ENCODE peak calls at places on chromosomes 3 and 15, in eight cellular contexts. O, M, I, T, N, K, R and L are unnamed samples. For H3K4me1 and H3K9me3, the result is how much of the 10 kb centered on the place peaks cover.

GRCh38 chr3:188123170-188123920 is 30.6 kb upstream of the LPP start:
- DNase-seq in R (no peak), M (no peak), T (no peak), I (no peak), O (no peak), K (no peak), N (peak), L (no peak)

GRCh38 chr3:158093526-158093925 is 12.7 kb downstream of the SHOX2 start:
- DNase-seq in O (no peak), K (no peak), N (no peak), T (no peak), M (no peak), R (no peak), I (no peak), L (no peak)

GRCh38 chr3:2819571-2819970 is 290.6 kb downstream of the IL5RA start:
- DNase-seq in I (no peak), T (no peak), R (no peak), O (no peak), N (no peak), K (no peak), M (no peak), L (no peak)

GRCh38 chr3:52193059-52193458 is 4.9 kb upstream of the ALAS1 start:
- DNase-seq in K (no peak), I (no peak), O (peak), M (no peak), T (peak), N (no peak), R (no peak), L (no peak)

GRCh38 chr3:106014518-106014917 is 145.7 kb upstream of the CBLB start:
- DNase-seq in N (no peak), K (no peak), M (no peak), R (no peak), T (no peak), O (no peak), I (no peak), L (no peak)

GRCh38 chr3:165797551-165797950 is 39.7 kb downstream of the BCHE start:
- DNase-seq in O (no peak), M (no peak), K (no peak), N (no peak), R (no peak), T (no peak), I (no peak), L (no peak)

GRCh38 chr15:48331796-48332641 is 790 bp downstream of the DUT start:
- DNase-seq in T (peak), I (peak), M (peak), N (peak), K (peak), R (peak), O (peak), L (peak)

GRCh38 chr3:49025005-49025792 is 3.3 kb downstream of the NDUFAF3 start:
- DNase-seq in I (no peak), N (no peak), O (no peak), M (no peak), K (no peak), R (no peak), T (no peak), L (no peak)

GRCh38 chr3:143002083-143002712 is 828 bp downstream of the U2SURP start:
- DNase-seq in M (no peak), R (no peak), N (peak), T (peak), K (no peak), O (no peak), I (peak), L (no peak)

GRCh38 chr3:156793851-156794250 is 32.3 kb upstream of the LEKR1 start:
- DNase-seq in M (no peak), N (no peak), R (no peak), O (no peak), K (no peak), I (no peak), T (no peak), L (no peak)

GRCh38 chr3:192566706-192567290 is 160.5 kb downstream of the FGF12 start:
- DNase-seq in N (peak), M (peak), O (peak), I (peak), K (peak), T (peak), R (peak), L (peak)

GRCh38 chr3:72100626-72101187 is 315.8 kb upstream of the PROK2 start:
- DNase-seq in N (peak), M (peak), R (peak), I (peak), K (peak), T (peak), O (peak), L (peak)

GRCh38 chr3:54954019-54954418 is 26.2 kb upstream of the LRTM1 start:
- DNase-seq in K (no peak), N (no peak), R (peak), I (no peak), M (no peak), O (no peak), T (peak), L (no peak)

GRCh38 chr15:35751421-35752133 is 205.6 kb upstream of the DPH6 start:
- DNase-seq in N (peak), R (peak), K (peak), M (peak), O (peak), T (peak), I (peak), L (no peak)

GRCh38 chr3:23600178-23600577 is 205.6 kb upstream of the UBE2E1 start:
- DNase-seq in I (no peak), M (no peak), R (no peak), O (no peak), N (no peak), T (no peak), K (no peak), L (no peak)

GRCh38 chr3:37321863-37322262 is 147.5 kb upstream of the LRRFIP2 start:
- DNase-seq in K (no peak), O (no peak), T (no peak), N (no peak), R (no peak), M (no peak), I (no peak), L (no peak)

GRCh38 chr3:120284702-120285507 is at the start of gene GPR156:
- DNase-seq in O (no peak), K (no peak), M (no peak), R (peak), I (no peak), N (no peak), T (peak), L (no peak)

GRCh38 chr3:111252795-111253194 is 181.2 kb downstream of the NECTIN3 start:
- DNase-seq in I (no peak), R (peak), M (no peak), O (no peak), N (no peak), T (no peak), K (no peak), L (no peak)

GRCh38 chr3:187165144-187165543 is 25.8 kb upstream of the RPL39L start:
- DNase-seq in O (peak), M (peak), N (peak), K (no peak), T (peak), R (peak), I (peak), L (no peak)

GRCh38 chr3:162984752-162985151 is 1488.1 kb downstream of the OTOL1 start:
- DNase-seq in K (no peak), M (no peak), O (no peak), T (no peak), R (no peak), N (no peak), I (no peak), L (no peak)

GRCh38 chr3:128846501-128846900 is 32.9 kb upstream of the ACAD9 start:
- DNase-seq in T (no peak), R (no peak), O (no peak), M (no peak), N (no peak), K (no peak), I (no peak), L (no peak)

GRCh38 chr3:28150465-28151206 is 90.8 kb upstream of the CMC1 start:
- DNase-seq in M (no peak), K (no peak), R (no peak), T (no peak), I (no peak), N (no peak), O (no peak), L (no peak)

GRCh38 chr3:109098245-109098644 is 19.7 kb downstream of the MORC1 start:
- DNase-seq in K (no peak), M (peak), T (peak), I (no peak), N (peak), R (peak), O (no peak), L (no peak)

GRCh38 chr15:85094685-85095084 is 113.0 kb downstream of the PDE8A start:
- DNase-seq in K (no peak), N (no peak), M (no peak), O (no peak), I (no peak), R (no peak), T (no peak), L (no peak)

GRCh38 chr15:62472616-62473299 is 307.7 kb upstream of the C2CD4B start:
- DNase-seq in N (no peak), K (no peak), R (no peak), O (peak), M (no peak), I (no peak), T (no peak), L (no peak)

GRCh38 chr3:180073561-180073960 is 36.8 kb upstream of the PEX5L start:
- DNase-seq in R (no peak), K (no peak), O (no peak), I (no peak), N (no peak), M (no peak), T (no peak), L (no peak)

GRCh38 chr3:9649791-9650521 is 651 bp downstream of the MTMR14 start:
- DNase-seq in O (no peak), T (peak), M (no peak), N (peak), R (no peak), I (peak), K (no peak), L (no peak)

GRCh38 chr15:39828374-39828931 is 45.8 kb upstream of the FSIP1 start:
- DNase-seq in K (no peak), I (no peak), T (no peak), N (no peak), M (peak), O (no peak), R (no peak), L (no peak)

GRCh38 chr3:172221550-172221949 is 182.2 kb downstream of the FNDC3B start:
- DNase-seq in T (no peak), I (no peak), M (no peak), R (no peak), K (no peak), O (no peak), N (no peak), L (no peak)

DNA sequence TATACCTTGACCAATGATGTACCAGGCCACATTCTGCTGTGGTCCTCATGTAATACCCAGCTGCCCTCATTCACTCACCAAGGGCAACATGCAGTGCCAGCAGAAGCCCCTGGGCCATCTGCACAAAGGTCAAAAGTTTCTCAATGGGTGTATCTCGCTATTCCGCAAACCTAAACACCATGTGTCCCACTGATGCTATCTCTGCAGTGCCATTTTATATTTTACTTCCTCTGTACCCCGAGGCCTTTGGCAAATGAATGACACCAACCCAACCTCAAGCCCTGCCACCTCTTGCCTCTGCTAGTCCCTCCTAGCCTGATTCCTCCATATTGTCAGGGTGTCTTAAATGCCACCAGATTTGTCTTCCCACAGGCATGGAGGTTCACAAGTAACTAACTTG is 59.2 kb downstream of the AAGAB start:
- DNase-seq in O (no peak), N (no peak), R (no peak), M (no peak), I (no peak), K (no peak), T (no peak), L (no peak)
- H3K4me1 ChIP-seq in O (under half), N (under half), R (under half), M (under half), I (under half), K (under half), T (under half), L (under half)

GRCh38 chr3:112514527-112515128 is 15.4 kb upstream of the BTLA start:
- DNase-seq in T (no peak), O (no peak), M (no peak), I (no peak), R (no peak), K (no peak), N (no peak), L (no peak)
- H3K9me3 ChIP-seq in T (under half), O (under half), M (under half), I (under half), R (under half), K (under half), N (half or more), L (under half)

GRCh38 chr3:124599147-124599765 is 131.0 kb upstream of the UMPS start:
- DNase-seq in M (no peak), K (no peak), I (no peak), R (no peak), O (no peak), T (no peak), N (no peak), L (no peak)

GRCh38 chr3:124597979-124598378 is 132.3 kb upstream of the UMPS start:
- DNase-seq in T (no peak), N (no peak), R (no peak), M (no peak), K (no peak), I (no peak), O (no peak), L (no peak)

GRCh38 chr3:124601189-124601588 is 129.1 kb upstream of the UMPS start:
- DNase-seq in M (no peak), R (no peak), N (no peak), T (no peak), I (no peak), O (no peak), K (no peak), L (no peak)

GRCh38 chr3:124600765-124601164 is 129.5 kb upstream of the UMPS start:
- DNase-seq in O (no peak), M (no peak), T (no peak), R (no peak), I (no peak), K (no peak), N (no peak), L (no peak)

DNA sequence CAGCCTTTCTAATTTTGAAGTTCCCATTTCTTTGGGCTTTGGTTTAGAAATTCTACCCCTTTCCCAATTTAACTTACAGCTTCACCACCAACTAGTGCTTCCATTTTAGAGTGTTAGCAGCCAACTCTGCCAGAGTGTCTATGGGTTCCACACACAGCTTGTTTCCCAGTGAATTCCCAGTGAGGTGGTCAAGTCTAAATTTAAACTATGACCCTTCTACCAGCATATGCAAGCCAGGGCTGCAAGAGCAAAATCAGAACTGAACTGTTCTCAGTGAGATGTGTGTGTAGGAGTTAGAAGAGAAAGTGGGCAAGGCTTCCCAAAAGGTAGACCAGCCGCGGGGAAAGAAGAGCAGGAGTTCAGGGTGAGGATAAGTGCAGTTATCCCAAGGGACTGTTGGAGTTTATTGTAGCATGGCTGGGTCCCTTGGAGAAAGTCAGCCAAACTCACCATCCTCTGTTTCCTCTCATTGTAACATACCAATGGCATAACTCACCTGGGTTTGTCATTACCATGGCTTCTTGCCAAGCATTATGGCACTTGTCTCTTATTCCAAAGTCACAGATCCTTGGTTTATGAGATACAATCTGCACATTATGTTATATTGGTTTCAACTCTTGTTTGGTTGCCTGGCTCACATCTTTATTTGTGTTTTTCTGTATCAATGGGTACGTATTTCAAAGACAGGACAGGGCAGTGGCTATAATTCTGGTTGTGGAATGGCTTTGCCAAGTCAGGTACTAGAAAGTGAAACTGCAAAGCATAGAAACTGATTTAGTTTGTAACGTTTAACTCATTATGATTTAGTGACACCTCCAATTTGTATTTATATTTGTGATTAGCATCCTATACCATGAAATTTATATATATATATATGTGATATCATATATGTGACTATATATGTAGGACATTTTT is 130.2 kb upstream of the UMPS start:
- DNase-seq in M (no peak), N (no peak), O (peak), T (no peak), K (no peak), R (no peak), I (no peak), L (no peak)
- H3K27ac ChIP-seq in M (no peak), N (no peak), O (peak), T (no peak), K (peak), R (no peak), I (no peak), L (peak)

GRCh38 chr3:140294058-140294457 is 359.1 kb downstream of the CLSTN2 start:
- DNase-seq in R (no peak), O (no peak), T (no peak), N (no peak), M (no peak), K (no peak), I (no peak), L (no peak)

GRCh38 chr3:140288575-140288974 is 353.6 kb downstream of the CLSTN2 start:
- DNase-seq in R (no peak), M (no peak), O (no peak), N (no peak), T (no peak), I (no peak), K (no peak), L (no peak)

GRCh38 chr3:140290105-140290504 is 355.1 kb downstream of the CLSTN2 start:
- DNase-seq in K (no peak), O (no peak), R (no peak), N (no peak), M (no peak), T (no peak), I (no peak), L (no peak)

GRCh38 chr3:140292154-140292553 is 357.2 kb downstream of the CLSTN2 start:
- DNase-seq in I (no peak), N (no peak), T (no peak), M (no peak), R (no peak), O (no peak), K (no peak), L (no peak)

GRCh38 chr3:140292684-140293083 is 357.7 kb downstream of the CLSTN2 start:
- DNase-seq in R (no peak), K (no peak), M (peak), N (no peak), T (no peak), I (no peak), O (no peak), L (no peak)
- H3K4me1 ChIP-seq in R (under half), K (under half), M (under half), N (under half), T (under half), I (under half), O (under half), L (under half)